ENCODE peak calls at places on chromosomes 3 and 15, in seven cellular contexts. One of them, this sample, is unnamed.

GRCh38 chr3:157311633-157312365 is 124.9 kb upstream of the PTX3 start:
- DNase-seq in fibroblast of lung: peak; percentile 98
- DNase-seq in PC-3: peak; percentile 93
- DNase-seq in BE2C: no peak
- DNase-seq in cardiac fibroblast: peak; percentile 99
- DNase-seq in pancreas: no peak
- DNase-seq in prostate gland: no peak
- DNase-seq in this sample: peak; percentile 92

GRCh38 chr3:148861277-148861869 is 3.7 kb upstream of the CPA3 start:
- DNase-seq in cardiac fibroblast: peak; percentile 76
- DNase-seq in prostate gland: no peak
- DNase-seq in PC-3: peak; percentile 72
- DNase-seq in BE2C: no peak
- DNase-seq in fibroblast of lung: peak; percentile 74
- DNase-seq in pancreas: no peak
- DNase-seq in this sample: peak; percentile 79

GRCh38 chr15:66102563-66103292 is 150.8 kb downstream of the MEGF11 start:
- DNase-seq in BE2C: no peak
- DNase-seq in fibroblast of lung: no peak
- DNase-seq in prostate gland: no peak
- DNase-seq in cardiac fibroblast: no peak
- DNase-seq in PC-3: no peak
- DNase-seq in pancreas: peak; percentile 17
- DNase-seq in this sample: no peak

GRCh38 chr3:142782616-142783015 is 58.8 kb downstream of the TRPC1 start:
- DNase-seq in PC-3: no peak
- DNase-seq in cardiac fibroblast: no peak
- DNase-seq in prostate gland: no peak
- DNase-seq in BE2C: no peak
- DNase-seq in fibroblast of lung: no peak
- DNase-seq in pancreas: no peak
- DNase-seq in this sample: no peak

GRCh38 chr15:32718082-32718821 is 448 bp downstream of the GREM1 start:
- DNase-seq in BE2C: peak; percentile 18
- DNase-seq in prostate gland: no peak
- DNase-seq in fibroblast of lung: peak; percentile 42
- DNase-seq in PC-3: no peak
- DNase-seq in pancreas: peak; percentile 69
- DNase-seq in cardiac fibroblast: peak; percentile 55
- DNase-seq in this sample: peak; percentile 67

GRCh38 chr15:68781766-68782588 is 38.7 kb downstream of the ANP32A start:
- DNase-seq in PC-3: no peak
- DNase-seq in BE2C: no peak
- DNase-seq in prostate gland: no peak
- DNase-seq in fibroblast of lung: no peak
- DNase-seq in cardiac fibroblast: no peak
- DNase-seq in pancreas: no peak
- DNase-seq in this sample: no peak

GRCh38 chr3:149625795-149626194 is 32.0 kb downstream of the WWTR1 start:
- DNase-seq in pancreas: no peak
- DNase-seq in BE2C: no peak
- DNase-seq in PC-3: no peak
- DNase-seq in fibroblast of lung: no peak
- DNase-seq in prostate gland: no peak
- DNase-seq in cardiac fibroblast: no peak
- DNase-seq in this sample: peak; percentile 43

GRCh38 chr15:92619380-92620101 is 36.0 kb downstream of the FAM174B start:
- DNase-seq in BE2C: no peak
- DNase-seq in fibroblast of lung: peak; percentile 89
- DNase-seq in prostate gland: no peak
- DNase-seq in PC-3: no peak
- DNase-seq in pancreas: no peak
- DNase-seq in cardiac fibroblast: peak; percentile 9
- DNase-seq in this sample: no peak

GRCh38 chr3:174322789-174323188 is 536.3 kb upstream of the NAALADL2 start:
- DNase-seq in cardiac fibroblast: no peak
- DNase-seq in fibroblast of lung: no peak
- DNase-seq in PC-3: no peak
- DNase-seq in BE2C: no peak
- DNase-seq in pancreas: no peak
- DNase-seq in prostate gland: no peak
- DNase-seq in this sample: no peak

GRCh38 chr3:73490453-73491311 is 134.1 kb downstream of the PDZRN3 start:
- DNase-seq in prostate gland: no peak
- DNase-seq in PC-3: no peak
- DNase-seq in cardiac fibroblast: peak; percentile 30
- DNase-seq in fibroblast of lung: peak; percentile 54
- DNase-seq in pancreas: no peak
- DNase-seq in BE2C: no peak
- DNase-seq in this sample: no peak

GRCh38 chr3:163721596-163721995 is 1356.7 kb downstream of the SI start:
- DNase-seq in prostate gland: no peak
- DNase-seq in fibroblast of lung: no peak
- DNase-seq in cardiac fibroblast: no peak
- DNase-seq in pancreas: no peak
- DNase-seq in PC-3: no peak
- DNase-seq in BE2C: no peak
- DNase-seq in this sample: no peak

GRCh38 chr3:194673761-194674160 is 1.8 kb upstream of the LSG1 start:
- DNase-seq in PC-3: no peak
- DNase-seq in fibroblast of lung: no peak
- DNase-seq in prostate gland: no peak
- DNase-seq in cardiac fibroblast: peak; percentile 30
- DNase-seq in BE2C: no peak
- DNase-seq in pancreas: no peak
- DNase-seq in this sample: no peak

GRCh38 chr3:189995129-189995528 is 125.6 kb downstream of the P3H2 start:
- DNase-seq in PC-3: no peak
- DNase-seq in fibroblast of lung: peak; percentile 75
- DNase-seq in cardiac fibroblast: peak; percentile 11
- DNase-seq in pancreas: no peak
- DNase-seq in BE2C: no peak
- DNase-seq in prostate gland: no peak
- DNase-seq in this sample: no peak

GRCh38 chr15:100186960-100187359 is 154.8 kb downstream of the ADAMTS17 start:
- DNase-seq in BE2C: no peak
- DNase-seq in pancreas: no peak
- DNase-seq in fibroblast of lung: no peak
- DNase-seq in cardiac fibroblast: no peak
- DNase-seq in PC-3: no peak
- DNase-seq in prostate gland: no peak
- DNase-seq in this sample: no peak

GRCh38 chr3:88334187-88334868 is 184.6 kb downstream of the C3orf38 start:
- DNase-seq in prostate gland: no peak
- DNase-seq in cardiac fibroblast: peak; percentile 48
- DNase-seq in pancreas: no peak
- DNase-seq in fibroblast of lung: no peak
- DNase-seq in PC-3: no peak
- DNase-seq in BE2C: no peak
- DNase-seq in this sample: no peak

GRCh38 chr15:71899665-71900064 is 89.3 kb downstream of the NR2E3 start:
- DNase-seq in BE2C: peak; percentile 8
- DNase-seq in prostate gland: no peak
- DNase-seq in cardiac fibroblast: no peak
- DNase-seq in PC-3: no peak
- DNase-seq in pancreas: no peak
- DNase-seq in fibroblast of lung: no peak
- DNase-seq in this sample: no peak

GRCh38 chr3:65641041-65641440 is 397.7 kb downstream of the MAGI1 start:
- DNase-seq in pancreas: no peak
- DNase-seq in fibroblast of lung: no peak
- DNase-seq in PC-3: no peak
- DNase-seq in prostate gland: no peak
- DNase-seq in cardiac fibroblast: no peak
- DNase-seq in BE2C: no peak
- DNase-seq in this sample: no peak

GRCh38 chr3:125356140-125357026 is 18.7 kb downstream of the ZNF148 start:
- DNase-seq in cardiac fibroblast: no peak
- DNase-seq in PC-3: no peak
- DNase-seq in pancreas: no peak
- DNase-seq in prostate gland: no peak
- DNase-seq in fibroblast of lung: no peak
- DNase-seq in BE2C: no peak
- DNase-seq in this sample: no peak
- H3K4me3 ChIP-seq in cardiac fibroblast: peak overlapping the region; percentile 62
- H3K4me3 ChIP-seq in PC-3: peak overlapping the region; percentile 72
- H3K4me3 ChIP-seq in pancreas: no peak overlapping the region
- H3K4me3 ChIP-seq in prostate gland: peak overlapping the region; percentile 47
- H3K4me3 ChIP-seq in fibroblast of lung: peak overlapping the region; percentile 49
- H3K4me3 ChIP-seq in BE2C: peak overlapping the region; percentile 67
- H3K4me3 ChIP-seq in this sample: peak overlapping the region; percentile 63

GRCh38 chr3:9251055-9251786 is 1.8 kb upstream of the SRGAP3 start:
- DNase-seq in cardiac fibroblast: no peak
- DNase-seq in fibroblast of lung: no peak
- DNase-seq in BE2C: no peak
- DNase-seq in prostate gland: no peak
- DNase-seq in pancreas: no peak
- DNase-seq in PC-3: no peak
- DNase-seq in this sample: no peak

GRCh38 chr3:9250236-9250635 is 790 bp upstream of the SRGAP3 start:
- DNase-seq in prostate gland: no peak
- DNase-seq in cardiac fibroblast: no peak
- DNase-seq in PC-3: no peak
- DNase-seq in pancreas: no peak
- DNase-seq in fibroblast of lung: no peak
- DNase-seq in BE2C: no peak
- DNase-seq in this sample: no peak

GRCh38 chr3:9247361-9248231 is 1.9 kb downstream of the SRGAP3 start:
- DNase-seq in prostate gland: no peak
- DNase-seq in BE2C: no peak
- DNase-seq in fibroblast of lung: no peak
- DNase-seq in cardiac fibroblast: no peak
- DNase-seq in pancreas: no peak
- DNase-seq in PC-3: no peak
- DNase-seq in this sample: no peak

GRCh38 chr3:9248232-9249191 is 934 bp downstream of the SRGAP3 start:
- DNase-seq in pancreas: no peak
- DNase-seq in prostate gland: peak; percentile 63
- DNase-seq in PC-3: peak; percentile 69
- DNase-seq in BE2C: peak; percentile 13
- DNase-seq in fibroblast of lung: no peak
- DNase-seq in cardiac fibroblast: no peak
- DNase-seq in this sample: peak; percentile 6

GRCh38 chr3:9249273-9250192 is at the start of gene SRGAP3:
- DNase-seq in pancreas: peak; percentile 78
- DNase-seq in PC-3: peak; percentile 97
- DNase-seq in BE2C: peak; percentile 72
- DNase-seq in fibroblast of lung: peak; percentile 84
- DNase-seq in cardiac fibroblast: peak; percentile 83
- DNase-seq in prostate gland: peak; percentile 91
- DNase-seq in this sample: peak; percentile 94
- TF ChIP-seq CTCF in pancreas: peak; percentile 28
- TF ChIP-seq CTCF in PC-3: peak; percentile 32
- TF ChIP-seq CTCF in BE2C: peak; percentile 38
- TF ChIP-seq CTCF in fibroblast of lung: peak; percentile 29
- TF ChIP-seq CTCF in cardiac fibroblast: peak; percentile 35
- TF ChIP-seq CTCF in prostate gland: peak; percentile 67
- TF ChIP-seq CTCF in this sample: peak; percentile 28

GRCh38 chr3:36695113-36695768 is 69.1 kb downstream of the DCLK3 start:
- DNase-seq in prostate gland: no peak
- DNase-seq in PC-3: no peak
- DNase-seq in fibroblast of lung: no peak
- DNase-seq in cardiac fibroblast: no peak
- DNase-seq in BE2C: no peak
- DNase-seq in pancreas: no peak
- DNase-seq in this sample: no peak

GRCh38 chr3:36696799-36697198 is 67.6 kb downstream of the DCLK3 start:
- DNase-seq in pancreas: no peak
- DNase-seq in cardiac fibroblast: no peak
- DNase-seq in fibroblast of lung: no peak
- DNase-seq in BE2C: peak; percentile 22
- DNase-seq in PC-3: no peak
- DNase-seq in prostate gland: no peak
- DNase-seq in this sample: no peak

GRCh38 chr3:36693670-36694069 is 70.7 kb downstream of the DCLK3 start:
- DNase-seq in prostate gland: no peak
- DNase-seq in PC-3: no peak
- DNase-seq in fibroblast of lung: no peak
- DNase-seq in BE2C: no peak
- DNase-seq in pancreas: no peak
- DNase-seq in cardiac fibroblast: no peak
- DNase-seq in this sample: no peak

GRCh38 chr3:36697397-36698001 is 66.9 kb downstream of the DCLK3 start:
- DNase-seq in prostate gland: no peak
- DNase-seq in fibroblast of lung: no peak
- DNase-seq in BE2C: peak; percentile 59
- DNase-seq in PC-3: peak; percentile 49
- DNase-seq in cardiac fibroblast: no peak
- DNase-seq in pancreas: no peak
- DNase-seq in this sample: no peak

DNA sequence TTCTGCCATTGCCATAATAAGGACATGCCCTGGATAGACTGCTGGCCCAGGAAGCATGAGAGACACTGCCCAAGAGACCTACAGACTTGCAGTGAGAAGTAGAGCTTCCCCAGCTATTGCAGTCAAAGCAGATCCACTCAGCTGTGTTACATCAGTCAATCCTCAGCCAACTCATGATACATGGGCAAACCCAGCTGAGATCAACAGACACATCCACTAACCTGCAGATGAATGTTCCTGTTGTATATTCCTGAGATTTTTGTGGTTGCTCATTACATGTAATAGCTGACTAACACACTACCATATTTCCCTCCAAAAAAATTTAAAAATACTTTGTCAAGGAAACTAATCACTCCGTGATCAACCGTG is 68.6 kb downstream of the DCLK3 start:
- DNase-seq in cardiac fibroblast: peak; percentile 82
- DNase-seq in PC-3: peak; percentile 67
- DNase-seq in BE2C: no peak
- DNase-seq in pancreas: no peak
- DNase-seq in prostate gland: no peak
- DNase-seq in fibroblast of lung: peak; percentile 49
- DNase-seq in this sample: no peak
- H3K4me3 ChIP-seq in cardiac fibroblast: no peak overlapping the region
- H3K4me3 ChIP-seq in PC-3: no peak overlapping the region
- H3K4me3 ChIP-seq in BE2C: no peak overlapping the region
- H3K4me3 ChIP-seq in pancreas: no peak overlapping the region
- H3K4me3 ChIP-seq in prostate gland: no peak overlapping the region
- H3K4me3 ChIP-seq in fibroblast of lung: no peak overlapping the region
- H3K4me3 ChIP-seq in this sample: no peak overlapping the region

GRCh38 chr3:49566312-49566711 is 12.0 kb downstream of the BSN start:
- DNase-seq in cardiac fibroblast: peak; percentile 20
- DNase-seq in prostate gland: no peak
- DNase-seq in PC-3: peak; percentile 27
- DNase-seq in fibroblast of lung: no peak
- DNase-seq in BE2C: no peak
- DNase-seq in pancreas: no peak
- DNase-seq in this sample: no peak

GRCh38 chr3:49568965-49569364 is 14.7 kb downstream of the BSN start:
- DNase-seq in cardiac fibroblast: no peak
- DNase-seq in fibroblast of lung: no peak
- DNase-seq in prostate gland: no peak
- DNase-seq in PC-3: no peak
- DNase-seq in pancreas: no peak
- DNase-seq in BE2C: no peak
- DNase-seq in this sample: no peak

GRCh38 chr3:49563766-49564165 is 9.5 kb downstream of the BSN start:
- DNase-seq in BE2C: no peak
- DNase-seq in prostate gland: no peak
- DNase-seq in fibroblast of lung: no peak
- DNase-seq in PC-3: no peak
- DNase-seq in pancreas: no peak
- DNase-seq in cardiac fibroblast: no peak
- DNase-seq in this sample: no peak

GRCh38 chr3:49567406-49567805 is 13.1 kb downstream of the BSN start:
- DNase-seq in fibroblast of lung: no peak
- DNase-seq in PC-3: no peak
- DNase-seq in cardiac fibroblast: no peak
- DNase-seq in BE2C: no peak
- DNase-seq in prostate gland: no peak
- DNase-seq in pancreas: no peak
- DNase-seq in this sample: no peak

GRCh38 chr3:49563040-49563578 is 8.8 kb downstream of the BSN start:
- DNase-seq in cardiac fibroblast: no peak
- DNase-seq in BE2C: peak; percentile 18
- DNase-seq in fibroblast of lung: no peak
- DNase-seq in prostate gland: no peak
- DNase-seq in pancreas: no peak
- DNase-seq in PC-3: no peak
- DNase-seq in this sample: no peak
- TF ChIP-seq CTCF in cardiac fibroblast: no peak
- TF ChIP-seq CTCF in BE2C: peak; percentile 11
- TF ChIP-seq CTCF in fibroblast of lung: no peak
- TF ChIP-seq CTCF in prostate gland: peak; percentile 6
- TF ChIP-seq CTCF in pancreas: no peak
- TF ChIP-seq CTCF in PC-3: no peak
- TF ChIP-seq CTCF in this sample: no peak

This sample was measured in foreskin fibroblast.